ENCODE peak calls at places on chromosomes 6 and 20, in five cellular contexts. O is H7, T is fibroblast of mammary gland, E is foreskin fibroblast, B is HTR-8/SVneo. K is an unnamed sample.

GRCh38 chr6:26520088-26520839 is 17.9 kb upstream of the HMGN4 start:
- DNase-seq in B (no peak), T (no peak), O (peak; percentile 15), E (no peak), K (peak; percentile 81)

GRCh38 chr6:161481786-161482516 is 208.1 kb upstream of the AGPAT4 start:
- DNase-seq in T (peak; percentile 74), E (peak; percentile 32), O (no peak), B (no peak), K (no peak)

GRCh38 chr6:114304304-114304887 is 38.4 kb downstream of the HS3ST5 start:
- DNase-seq in E (peak; percentile 2), O (no peak), T (peak; percentile 24), B (peak; percentile 1), K (no peak)

GRCh38 chr6:81731814-81732213 is 20.7 kb downstream of the TENT5A start:
- DNase-seq in O (no peak), B (no peak), E (no peak), T (peak; percentile 59), K (no peak)

GRCh38 chr6:30711758-30712380 is 5.2 kb downstream of the MDC1 start:
- DNase-seq in E (no peak), O (no peak), B (no peak), T (no peak), K (no peak)

GRCh38 chr20:25054133-25054820 is 3.7 kb downstream of the ACSS1 start:
- DNase-seq in O (no peak), E (no peak), B (no peak), T (no peak), K (no peak)

GRCh38 chr6:166598441-166599138 is 12.1 kb upstream of the RAMACL start:
- DNase-seq in B (no peak), E (peak; percentile 89), T (peak; percentile 97), O (no peak), K (no peak)

GRCh38 chr6:128494440-128494839 is 26.0 kb downstream of the PTPRK start:
- DNase-seq in B (no peak), O (peak; percentile 40), T (no peak), E (no peak), K (peak; percentile 69)

GRCh38 chr20:1118336-1119127 is at the start of gene PSMF1:
- DNase-seq in E (peak; percentile 91), B (peak; percentile 91), O (peak; percentile 94), T (peak; percentile 87), K (peak; percentile 94)

GRCh38 chr20:62535964-62536363 is 60.2 kb upstream of the GATA5 start:
- DNase-seq in B (no peak), T (no peak), O (peak; percentile 64), E (no peak), K (no peak)

GRCh38 chr20:34112600-34113061 is 588 bp upstream of the EIF2S2 start:
- DNase-seq in O (peak; percentile 43), T (peak; percentile 40), E (peak; percentile 9), B (peak; percentile 46), K (no peak)

GRCh38 chr6:96196633-96197032 is 180.9 kb downstream of the FUT9 start:
- DNase-seq in T (no peak), E (no peak), O (no peak), B (no peak), K (peak; percentile 68)

GRCh38 chr6:134347916-134348805 is 30.2 kb upstream of the SGK1 start:
- DNase-seq in T (peak; percentile 99), B (peak; percentile 62), O (no peak), E (peak; percentile 84), K (no peak)

GRCh38 chr6:15331143-15331542 is 85.3 kb downstream of the JARID2 start:
- DNase-seq in B (no peak), E (peak; percentile 21), T (peak; percentile 44), O (no peak), K (no peak)

GRCh38 chr6:166499350-166500163 is 86.9 kb downstream of the RAMACL start:
- DNase-seq in T (no peak), E (no peak), O (no peak), B (no peak), K (no peak)

GRCh38 chr20:19265646-19266374 is 53.4 kb downstream of the SLC24A3 start:
- DNase-seq in O (peak; percentile 92), B (no peak), E (no peak), T (no peak), K (no peak)

GRCh38 chr6:40042232-40042631 is 108.0 kb upstream of the MOCS1 start:
- DNase-seq in T (no peak), O (no peak), E (no peak), B (no peak), K (no peak)

GRCh38 chr20:3420211-3420707 is 12.8 kb upstream of the DNAAF9 start:
- DNase-seq in O (no peak), T (peak; percentile 93), B (no peak), E (peak; percentile 86), K (no peak)

GRCh38 chr20:49276895-49277785 is 717 bp downstream of the ZNFX1 start:
- DNase-seq in T (no peak), B (peak; percentile 52), O (peak; percentile 74), E (no peak), K (no peak)

GRCh38 chr6:26104457-26105108 is 17.4 kb downstream of the HFE start:
- DNase-seq in E (no peak), T (no peak), B (no peak), O (no peak), K (peak; percentile 76)

GRCh38 chr20:43942661-43943285 is 28.1 kb downstream of the TOX2 start:
- DNase-seq in T (peak; percentile 68), O (no peak), B (peak; percentile 80), E (peak; percentile 49), K (no peak)

GRCh38 chr6:167030222-167031072 is 31.2 kb downstream of the CEP43 start:
- DNase-seq in B (no peak), O (no peak), E (no peak), T (no peak), K (no peak)